ENCODE peak calls at places on chromosome 9, in five cellular contexts. X, Q, R, W and T are unnamed samples.

GRCh38 chr9:121861501-121862180 is 210.2 kb downstream of the DAB2IP start:
- DNase-seq in X (no peak), Q (peak), R (no peak), W (no peak), T (peak)

GRCh38 chr9:94472766-94473165 is 82.1 kb upstream of the PCAT7 start:
- DNase-seq in X (no peak), Q (no peak), R (no peak), W (no peak), T (no peak)

GRCh38 chr9:137685035-137685885 is 66.5 kb downstream of the EHMT1 start:
- DNase-seq in X (no peak), Q (no peak), R (no peak), W (no peak), T (no peak)

GRCh38 chr9:136259517-136259813 is 13.9 kb upstream of the QSOX2 start:
- DNase-seq in X (no peak), Q (no peak), R (no peak), W (no peak), T (no peak)

GRCh38 chr9:115964710-115965347 is 188.8 kb upstream of the PAPPA start:
- DNase-seq in X (no peak), Q (no peak), R (no peak), W (no peak), T (no peak)

GRCh38 chr9:91117959-91118651 is 243.6 kb downstream of the AUH start:
- DNase-seq in X (peak), Q (peak), R (no peak), W (peak), T (no peak)

GRCh38 chr9:136614967-136615623 is 47.6 kb upstream of the EGFL7 start:
- DNase-seq in X (peak), Q (peak), R (no peak), W (no peak), T (no peak)

GRCh38 chr9:99197987-99198386 is 23.8 kb downstream of the ALG2 start:
- DNase-seq in X (no peak), Q (no peak), R (no peak), W (no peak), T (no peak)

GRCh38 chr9:105425817-105426433 is 21.9 kb upstream of the FSD1L start:
- DNase-seq in X (no peak), Q (no peak), R (no peak), W (no peak), T (no peak)

GRCh38 chr9:124708633-124709032 is 62.5 kb downstream of the NR6A1 start:
- DNase-seq in X (no peak), Q (peak), R (no peak), W (no peak), T (no peak)

GRCh38 chr9:137757139-137757538 is 120.4 kb upstream of the CACNA1B start:
- DNase-seq in X (peak), Q (no peak), R (no peak), W (no peak), T (no peak)

GRCh38 chr9:78131969-78132687 is 100.5 kb upstream of the GNAQ start:
- DNase-seq in X (no peak), Q (no peak), R (no peak), W (no peak), T (no peak)

GRCh38 chr9:94937214-94937903 is 210.9 kb downstream of the AOPEP start:
- DNase-seq in X (no peak), Q (no peak), R (no peak), W (no peak), T (no peak)

GRCh38 chr9:88818495-88819201 is 172.6 kb upstream of the S1PR3 start:
- DNase-seq in X (no peak), Q (no peak), R (no peak), W (no peak), T (no peak)

GRCh38 chr9:14271078-14271673 is 42.8 kb downstream of the NFIB start:
- DNase-seq in X (peak), Q (peak), R (no peak), W (peak), T (no peak)

GRCh38 chr9:18071651-18072060 is 402.3 kb upstream of the ADAMTSL1 start:
- DNase-seq in X (no peak), Q (no peak), R (no peak), W (no peak), T (no peak)

GRCh38 chr9:32955655-32956478 is 45.6 kb downstream of the APTX start:
- DNase-seq in X (no peak), Q (no peak), R (no peak), W (no peak), T (no peak)

GRCh38 chr9:114501786-114502682 is 3.2 kb downstream of the WHRN start:
- DNase-seq in X (peak), Q (no peak), R (no peak), W (no peak), T (no peak)
- TF ChIP-seq POLR2AphosphoS5 in X (no peak), Q (no peak), R (no peak), W (no peak), T (no peak)

DNA sequence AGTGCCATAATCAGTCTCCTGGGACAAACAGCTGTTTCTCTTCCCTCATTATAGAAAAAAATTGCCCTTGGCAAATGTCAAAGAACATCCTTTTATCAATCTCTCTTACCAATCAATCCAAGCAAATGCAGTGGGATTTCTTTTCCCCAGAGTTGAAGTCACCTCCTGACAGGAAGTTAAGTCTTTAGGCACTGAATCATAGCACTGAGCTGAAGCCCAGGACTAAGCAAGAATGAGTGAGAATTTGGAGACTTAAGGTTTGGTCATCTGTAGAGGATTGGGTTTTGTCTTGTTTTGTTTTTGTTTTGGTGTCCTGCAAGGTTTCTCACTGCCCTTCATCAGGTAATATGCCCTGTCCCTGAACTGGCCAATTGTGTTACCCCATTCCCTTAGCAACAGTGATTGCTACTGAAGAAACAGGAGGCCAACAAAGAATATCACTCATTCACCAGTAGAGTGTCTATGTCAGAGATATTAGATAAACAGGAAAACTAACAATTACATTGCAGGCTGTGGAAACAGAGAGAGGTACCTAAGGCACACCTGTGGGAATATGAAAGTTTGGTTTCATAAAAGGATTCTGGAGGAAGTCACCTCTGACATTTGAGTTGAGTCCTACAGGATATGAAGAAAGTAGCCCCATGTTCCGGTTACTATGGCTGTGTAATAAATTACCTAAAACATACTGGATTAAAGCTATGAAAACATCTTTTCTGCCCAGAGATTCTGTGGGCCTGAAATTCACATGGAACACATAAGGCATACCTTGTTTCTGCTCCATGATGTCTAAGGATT is 4.5 kb upstream of the FXN start:
- DNase-seq in X (no peak), Q (no peak), R (no peak), W (no peak), T (no peak)
- TF ChIP-seq POLR2AphosphoS5 in X (no peak), Q (no peak), R (no peak), W (no peak), T (no peak)

DNA sequence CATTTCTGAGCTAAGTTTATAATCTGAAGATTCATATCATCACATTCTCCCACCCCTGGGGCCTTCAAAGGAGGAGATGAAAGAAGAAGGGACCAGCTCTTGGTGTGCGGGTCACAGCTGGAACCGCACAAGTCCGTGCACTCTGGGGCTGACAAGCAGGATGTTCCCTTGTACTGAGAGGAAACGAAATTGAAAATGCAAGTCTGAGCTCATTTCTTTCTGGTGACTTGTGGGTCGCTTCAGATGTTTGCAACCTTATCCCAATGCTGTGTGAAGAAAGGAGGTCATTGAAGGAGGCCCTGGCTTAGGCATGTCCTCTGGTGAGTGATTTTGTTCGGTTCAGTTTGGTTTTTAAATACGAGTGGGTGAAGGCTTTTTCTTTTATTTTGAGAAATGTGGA is 59.6 kb downstream of the C9orf152 start:
- DNase-seq in X (no peak), Q (peak), R (no peak), W (no peak), T (no peak)
- TF ChIP-seq POLR2AphosphoS5 in X (no peak), Q (no peak), R (peak), W (no peak), T (no peak)

DNA sequence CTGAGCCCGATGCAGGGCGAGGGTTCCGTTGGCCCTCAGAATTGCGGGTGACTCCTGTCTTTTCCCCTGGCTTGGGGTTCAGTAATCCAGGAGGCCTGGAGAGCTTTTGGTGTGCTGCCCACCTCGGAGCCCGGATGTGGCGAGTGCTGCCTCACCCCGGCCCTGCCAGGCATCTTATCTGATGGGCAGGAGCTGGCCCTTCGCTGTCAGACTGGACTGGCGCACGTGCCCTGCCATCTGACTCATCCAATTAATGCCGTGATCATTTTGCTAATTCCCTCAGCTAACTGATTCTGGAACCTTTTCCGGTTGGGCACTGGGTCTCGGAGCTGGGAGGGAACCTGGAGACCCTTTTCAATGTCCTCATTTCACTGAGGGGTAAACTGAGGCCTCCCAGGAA is 34.6 kb downstream of the RXRA start:
- DNase-seq in X (peak), Q (no peak), R (no peak), W (no peak), T (no peak)
- TF ChIP-seq POLR2AphosphoS5 in X (peak), Q (no peak), R (no peak), W (no peak), T (peak)